ENCODE peak calls at places on chromosome 2, in six cellular contexts. P is right cardiac atrium, Z is foreskin fibroblast, F is adipocyte, T is endodermal cell, L is cardiac muscle cell. Y is an unnamed sample.

GRCh38 chr2:173755798-173756197 is 209.4 kb downstream of the SP3 start:
- DNase-seq in P (no peak), Z (no peak), F (no peak), T (no peak), L (no peak), Y (no peak)

GRCh38 chr2:201678442-201678841 is 20.0 kb downstream of the MPP4 start:
- DNase-seq in P (no peak), Z (no peak), F (no peak), T (no peak), L (no peak), Y (no peak)

GRCh38 chr2:32249731-32250236 is 14.9 kb downstream of the NLRC4 start:
- DNase-seq in P (no peak), Z (peak), F (no peak), T (no peak), L (no peak), Y (no peak)

GRCh38 chr2:219560893-219561178 is 10.5 kb downstream of the OBSL1 start:
- DNase-seq in P (peak), Z (no peak), F (no peak), T (no peak), L (no peak), Y (no peak)

GRCh38 chr2:77104554-77104953 is 417.6 kb downstream of the LRRTM4 start:
- DNase-seq in P (no peak), Z (no peak), F (no peak), T (no peak), L (no peak), Y (no peak)

GRCh38 chr2:174338626-174339570 is 4.1 kb downstream of the SP9 start:
- DNase-seq in P (no peak), Z (no peak), F (peak), T (peak), L (no peak), Y (no peak)

GRCh38 chr2:127516031-127516430 is 10.3 kb downstream of the IWS1 start:
- DNase-seq in P (peak), Z (peak), F (no peak), T (no peak), L (peak), Y (no peak)

GRCh38 chr2:240620149-240620731 is 5.0 kb upstream of the GPR35 start:
- DNase-seq in P (peak), Z (no peak), F (no peak), T (peak), L (no peak), Y (no peak)

GRCh38 chr2:28401948-28402550 is 9.4 kb downstream of the FOSL2 start:
- DNase-seq in P (peak), Z (no peak), F (no peak), T (no peak), L (no peak), Y (no peak)

GRCh38 chr2:207546822-207547221 is 17.1 kb downstream of the CREB1 start:
- DNase-seq in P (no peak), Z (no peak), F (peak), T (no peak), L (peak), Y (no peak)

GRCh38 chr2:229784791-229785190 is 70.4 kb upstream of the DNER start:
- DNase-seq in P (no peak), Z (peak), F (peak), T (no peak), L (no peak), Y (no peak)

GRCh38 chr2:241315879-241316700 is at the start of gene SEPTIN2:
- DNase-seq in P (peak), Z (no peak), F (peak), T (peak), L (no peak), Y (no peak)

GRCh38 chr2:216507220-216508143 is 8.8 kb downstream of the RPL37A start:
- DNase-seq in P (no peak), Z (peak), F (no peak), T (no peak), L (no peak), Y (no peak)

GRCh38 chr2:228522276-228522675 is 340.8 kb upstream of the SPHKAP start:
- DNase-seq in P (no peak), Z (peak), F (no peak), T (no peak), L (no peak), Y (no peak)

GRCh38 chr2:232488721-232489300 is 1.2 kb upstream of the ECEL1 start:
- DNase-seq in P (no peak), Z (no peak), F (no peak), T (no peak), L (no peak), Y (no peak)
- H3K4me3 ChIP-seq in P (no peak), Z (no peak), F (no peak), T (no peak), L (no peak), Y (no peak)

DNA sequence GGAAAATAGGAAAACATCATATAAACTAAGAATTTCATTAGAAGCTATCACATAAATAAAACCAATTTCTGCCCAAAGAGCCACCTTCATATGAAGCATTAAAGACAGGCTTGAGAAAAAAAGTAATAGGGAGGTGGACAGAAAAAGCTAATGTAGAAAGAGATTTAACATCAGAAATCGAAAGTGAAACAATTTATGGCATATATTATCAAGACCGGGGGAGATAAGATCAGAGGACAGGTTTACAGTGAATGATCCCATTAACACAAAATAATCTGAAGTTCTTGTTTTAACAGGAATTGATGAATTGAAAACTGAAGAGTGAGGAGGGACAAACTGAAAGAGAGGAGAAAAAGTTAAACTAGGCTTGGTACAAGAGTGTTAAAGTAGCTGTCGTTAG is 786.3 kb upstream of the FSHR start:
- DNase-seq in P (no peak), Z (no peak), F (no peak), T (no peak), L (no peak), Y (no peak)
- H3K4me3 ChIP-seq in P (peak), Z (peak), F (peak), T (no peak), L (no peak), Y (no peak)

GRCh38 chr2:43897492-43897891 is 58.7 kb downstream of the ABCG8 start:
- DNase-seq in P (no peak), Z (no peak), F (no peak), T (no peak), L (no peak), Y (no peak)
- H3K4me3 ChIP-seq in P (no peak), Z (no peak), F (no peak), T (no peak), L (no peak), Y (no peak)

DNA sequence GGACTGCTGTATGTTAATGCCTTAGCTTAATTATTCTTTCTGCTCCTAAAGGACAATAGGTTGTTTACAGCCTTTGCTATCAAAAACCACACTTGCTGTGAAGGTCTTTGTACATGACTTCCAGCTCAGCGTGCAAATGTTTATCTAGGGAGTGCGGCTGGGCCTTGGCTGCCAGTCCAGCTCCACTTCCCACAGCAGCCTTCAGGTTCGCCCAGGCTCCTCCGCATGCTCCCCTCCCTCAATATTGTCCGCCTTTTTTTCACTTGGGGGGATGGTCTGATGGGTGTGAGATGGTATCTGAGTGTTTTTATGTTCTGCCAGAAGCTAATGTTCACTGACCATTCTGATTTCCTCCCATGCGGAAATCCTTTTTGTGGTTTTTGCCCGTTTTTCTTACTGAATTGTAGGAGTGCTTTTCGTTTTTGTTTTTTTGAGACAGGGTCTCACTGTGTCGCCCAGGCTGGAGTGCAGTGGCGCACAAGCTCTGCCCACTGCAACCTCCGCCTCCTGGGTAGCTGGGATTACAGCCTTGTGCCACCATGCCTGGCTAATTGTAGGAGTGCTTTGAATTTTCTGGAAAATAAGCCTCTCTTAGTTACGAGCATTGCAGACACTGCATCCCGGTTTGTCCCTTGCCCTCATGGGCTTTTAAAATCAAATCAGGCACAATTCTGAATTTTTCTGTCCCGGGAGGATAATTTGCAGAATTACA is 28.8 kb downstream of the SH3BP4 start:
- DNase-seq in P (peak), Z (no peak), F (no peak), T (no peak), L (peak), Y (no peak)
- H3K4me3 ChIP-seq in P (no peak), Z (peak), F (peak), T (peak), L (no peak), Y (no peak)

GRCh38 chr2:109336296-109336695 is 207.3 kb downstream of the SH3RF3 start:
- DNase-seq in P (peak), Z (no peak), F (peak), T (no peak), L (no peak), Y (no peak)
- H3K4me3 ChIP-seq in P (no peak), Z (no peak), F (peak), T (no peak), L (no peak), Y (no peak)

DNA sequence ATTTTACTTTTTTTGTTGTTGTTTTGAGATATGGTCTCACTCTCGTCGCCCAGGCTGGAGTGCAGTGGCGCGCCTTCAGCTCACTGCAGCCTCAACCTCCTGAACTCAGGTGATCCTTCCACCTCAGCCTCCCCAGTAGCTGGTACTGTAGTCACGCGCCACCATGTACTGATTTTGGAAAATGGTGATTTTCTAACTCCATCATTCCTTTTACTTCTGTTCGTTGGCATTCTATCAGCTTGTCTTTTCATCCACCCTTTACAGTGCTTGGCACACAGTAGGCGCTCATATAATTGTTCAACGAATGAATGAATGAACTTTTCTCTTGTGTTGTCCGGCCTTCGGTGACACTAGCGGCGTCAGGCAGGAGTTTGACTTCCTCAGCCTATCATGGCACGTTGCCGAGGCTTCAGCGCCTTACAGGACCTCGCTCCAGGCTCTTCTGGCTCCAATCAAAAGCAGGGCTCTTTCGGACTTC is 393 bp upstream of the MTHFD2 start:
- DNase-seq in P (no peak), Z (no peak), F (no peak), T (no peak), L (no peak), Y (no peak)
- H3K4me3 ChIP-seq in P (peak), Z (peak), F (peak), T (peak), L (no peak), Y (peak)

DNA sequence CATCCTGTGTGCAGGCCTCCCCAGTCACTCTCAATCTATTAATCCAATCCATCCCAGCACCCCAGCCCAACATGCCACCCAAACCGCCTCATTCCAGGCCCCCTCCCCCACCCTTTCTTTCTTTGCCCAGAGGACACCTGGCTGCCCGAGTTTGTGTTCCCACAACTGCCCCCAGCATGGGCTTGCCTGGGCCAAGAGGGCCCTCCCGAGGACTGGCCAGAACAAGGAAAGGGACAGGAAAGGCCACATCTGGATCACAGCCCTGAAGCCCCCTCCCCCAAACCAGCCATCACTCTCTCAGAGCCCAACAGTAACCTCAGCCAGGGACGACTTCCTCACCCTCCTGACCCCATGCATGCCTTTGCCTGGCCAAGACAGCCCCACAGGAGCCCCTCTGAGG is 1.2 kb downstream of the TNS1 start:
- DNase-seq in P (peak), Z (peak), F (no peak), T (no peak), L (no peak), Y (no peak)
- H3K4me3 ChIP-seq in P (peak), Z (peak), F (peak), T (no peak), L (no peak), Y (no peak)

DNA sequence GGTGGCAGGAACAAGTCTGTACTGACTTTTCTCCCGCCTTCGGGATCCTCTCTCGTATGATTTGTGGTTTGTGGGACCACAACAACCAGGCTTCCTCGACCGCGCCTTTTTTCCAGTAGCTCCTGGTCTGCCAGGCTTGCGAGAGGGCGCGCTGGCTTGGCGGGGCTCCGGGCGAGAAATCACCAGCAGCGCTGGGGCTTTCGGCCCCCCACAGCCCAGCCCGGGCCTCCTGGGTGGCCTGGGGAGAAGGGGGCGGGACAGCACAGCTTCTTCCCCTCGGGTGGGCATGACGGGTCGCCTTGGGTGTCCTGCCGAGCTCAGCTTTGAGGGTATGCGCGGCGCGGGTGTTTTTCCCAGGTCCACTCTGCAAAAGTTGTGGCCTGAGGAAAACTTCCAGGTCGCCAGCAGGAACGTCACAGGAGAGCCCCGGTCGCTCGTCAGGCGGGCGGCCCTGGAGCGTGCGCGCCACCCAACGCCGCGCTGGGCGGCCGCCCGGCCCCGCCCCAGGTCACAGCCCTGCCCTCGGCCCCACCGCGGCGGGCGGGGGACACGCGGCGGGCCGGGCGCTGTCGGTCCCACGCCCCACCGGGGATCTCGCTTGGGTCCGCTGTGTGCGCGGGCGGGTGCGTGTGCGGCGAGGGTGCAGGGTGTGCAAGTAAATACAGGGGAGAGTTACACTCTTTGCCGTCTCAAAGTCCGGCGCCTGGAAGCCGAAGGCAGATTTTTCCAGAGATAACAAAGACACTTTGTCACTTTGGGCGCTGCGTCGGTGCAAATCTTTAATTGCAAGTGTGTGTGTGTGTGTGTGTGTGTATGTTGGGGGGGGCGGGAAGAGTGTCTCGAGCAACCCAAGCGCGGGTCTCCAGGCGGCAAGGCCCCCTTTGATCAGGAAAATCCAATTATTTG is 728 bp upstream of the SP5 start:
- DNase-seq in P (peak), Z (peak), F (peak), T (peak), L (no peak), Y (no peak)
- H3K4me3 ChIP-seq in P (peak), Z (peak), F (peak), T (peak), L (peak), Y (peak)

Y was measured in iPS DF 6.9.